ENCODE peak calls at places on chromosomes 12 and 14, in five cellular contexts. One of them, this sample, is unnamed.

GRCh38 chr12:131950182-131950913 is 606 bp downstream of the EP400 start:
- DNase-seq in COR-L47: no peak
- DNase-seq in activated CD4-positive, alpha-beta T cell treated with anti-CD3 and anti-CD28 coated beads, Interleukin-2, amount 50 U/mL, for 24 hours: no peak
- DNase-seq in PC-3: no peak
- DNase-seq in ELF-1: peak; percentile 35
- DNase-seq in this sample: peak; percentile 87

GRCh38 chr14:73759183-73759713 is 45.1 kb upstream of the PNMA1 start:
- DNase-seq in COR-L47: peak; percentile 72
- DNase-seq in activated CD4-positive, alpha-beta T cell treated with anti-CD3 and anti-CD28 coated beads, Interleukin-2, amount 50 U/mL, for 24 hours: peak; percentile 40
- DNase-seq in PC-3: peak; percentile 56
- DNase-seq in ELF-1: no peak
- DNase-seq in this sample: peak; percentile 80

GRCh38 chr14:101406921-101407320 is 154.4 kb upstream of the DIO3 start:
- DNase-seq in COR-L47: no peak
- DNase-seq in activated CD4-positive, alpha-beta T cell treated with anti-CD3 and anti-CD28 coated beads, Interleukin-2, amount 50 U/mL, for 24 hours: no peak
- DNase-seq in PC-3: no peak
- DNase-seq in ELF-1: no peak
- DNase-seq in this sample: no peak

GRCh38 chr12:122064780-122065588 is 13.6 kb upstream of the MLXIP start:
- DNase-seq in COR-L47: no peak
- DNase-seq in activated CD4-positive, alpha-beta T cell treated with anti-CD3 and anti-CD28 coated beads, Interleukin-2, amount 50 U/mL, for 24 hours: no peak
- DNase-seq in PC-3: peak; percentile 63
- DNase-seq in ELF-1: peak; percentile 83
- DNase-seq in this sample: peak; percentile 66

GRCh38 chr12:112370156-112370555 is 12.1 kb downstream of the HECTD4 start:
- DNase-seq in COR-L47: no peak
- DNase-seq in activated CD4-positive, alpha-beta T cell treated with anti-CD3 and anti-CD28 coated beads, Interleukin-2, amount 50 U/mL, for 24 hours: no peak
- DNase-seq in PC-3: no peak
- DNase-seq in ELF-1: no peak
- DNase-seq in this sample: no peak

GRCh38 chr14:103483600-103483999 is 39.0 kb downstream of the CKB start:
- DNase-seq in COR-L47: no peak
- DNase-seq in activated CD4-positive, alpha-beta T cell treated with anti-CD3 and anti-CD28 coated beads, Interleukin-2, amount 50 U/mL, for 24 hours: no peak
- DNase-seq in PC-3: peak; percentile 98
- DNase-seq in ELF-1: no peak
- DNase-seq in this sample: no peak

GRCh38 chr12:52391618-52392002 is 6.2 kb upstream of the KRT84 start:
- DNase-seq in COR-L47: peak; percentile 91
- DNase-seq in activated CD4-positive, alpha-beta T cell treated with anti-CD3 and anti-CD28 coated beads, Interleukin-2, amount 50 U/mL, for 24 hours: no peak
- DNase-seq in PC-3: no peak
- DNase-seq in ELF-1: no peak
- DNase-seq in this sample: no peak

GRCh38 chr12:1916396-1917171 is 1.9 kb downstream of the CACNA2D4 start:
- DNase-seq in COR-L47: peak; percentile 73
- DNase-seq in activated CD4-positive, alpha-beta T cell treated with anti-CD3 and anti-CD28 coated beads, Interleukin-2, amount 50 U/mL, for 24 hours: no peak
- DNase-seq in PC-3: no peak
- DNase-seq in ELF-1: no peak
- DNase-seq in this sample: peak; percentile 38

GRCh38 chr12:47068539-47068938 is 10.9 kb upstream of the PCED1B start:
- DNase-seq in COR-L47: no peak
- DNase-seq in activated CD4-positive, alpha-beta T cell treated with anti-CD3 and anti-CD28 coated beads, Interleukin-2, amount 50 U/mL, for 24 hours: no peak
- DNase-seq in PC-3: no peak
- DNase-seq in ELF-1: peak; percentile 84
- DNase-seq in this sample: peak; percentile 18

GRCh38 chr12:92544321-92544720 is 158.5 kb upstream of the PLEKHG7 start:
- DNase-seq in COR-L47: no peak
- DNase-seq in activated CD4-positive, alpha-beta T cell treated with anti-CD3 and anti-CD28 coated beads, Interleukin-2, amount 50 U/mL, for 24 hours: no peak
- DNase-seq in PC-3: no peak
- DNase-seq in ELF-1: peak; percentile 10
- DNase-seq in this sample: no peak

GRCh38 chr12:32171211-32171610 is 64.6 kb downstream of the BICD1 start:
- DNase-seq in COR-L47: no peak
- DNase-seq in activated CD4-positive, alpha-beta T cell treated with anti-CD3 and anti-CD28 coated beads, Interleukin-2, amount 50 U/mL, for 24 hours: no peak
- DNase-seq in PC-3: no peak
- DNase-seq in ELF-1: peak; percentile 61
- DNase-seq in this sample: peak; percentile 28

GRCh38 chr12:104340917-104341611 is 37.5 kb downstream of the EID3 start:
- DNase-seq in COR-L47: no peak
- DNase-seq in activated CD4-positive, alpha-beta T cell treated with anti-CD3 and anti-CD28 coated beads, Interleukin-2, amount 50 U/mL, for 24 hours: no peak
- DNase-seq in PC-3: no peak
- DNase-seq in ELF-1: no peak
- DNase-seq in this sample: no peak

GRCh38 chr12:50589650-50590435 is 85.1 kb downstream of the DIP2B start:
- DNase-seq in COR-L47: no peak
- DNase-seq in activated CD4-positive, alpha-beta T cell treated with anti-CD3 and anti-CD28 coated beads, Interleukin-2, amount 50 U/mL, for 24 hours: peak; percentile 13
- DNase-seq in PC-3: peak; percentile 87
- DNase-seq in ELF-1: peak; percentile 54
- DNase-seq in this sample: no peak

GRCh38 chr12:129819391-129819790 is 84.4 kb downstream of the TMEM132D start:
- DNase-seq in COR-L47: no peak
- DNase-seq in activated CD4-positive, alpha-beta T cell treated with anti-CD3 and anti-CD28 coated beads, Interleukin-2, amount 50 U/mL, for 24 hours: no peak
- DNase-seq in PC-3: no peak
- DNase-seq in ELF-1: no peak
- DNase-seq in this sample: no peak

GRCh38 chr14:92644166-92644565 is 104.3 kb downstream of the LGMN start:
- DNase-seq in COR-L47: no peak
- DNase-seq in activated CD4-positive, alpha-beta T cell treated with anti-CD3 and anti-CD28 coated beads, Interleukin-2, amount 50 U/mL, for 24 hours: no peak
- DNase-seq in PC-3: peak; percentile 94
- DNase-seq in ELF-1: peak; percentile 40
- DNase-seq in this sample: no peak

GRCh38 chr12:87150969-87151662 is 878.1 kb downstream of the C12orf50 start:
- DNase-seq in COR-L47: no peak
- DNase-seq in activated CD4-positive, alpha-beta T cell treated with anti-CD3 and anti-CD28 coated beads, Interleukin-2, amount 50 U/mL, for 24 hours: no peak
- DNase-seq in PC-3: peak; percentile 56
- DNase-seq in ELF-1: peak; percentile 86
- DNase-seq in this sample: no peak

GRCh38 chr12:77599782-77600491 is 230.8 kb upstream of the NAV3 start:
- DNase-seq in COR-L47: no peak
- DNase-seq in activated CD4-positive, alpha-beta T cell treated with anti-CD3 and anti-CD28 coated beads, Interleukin-2, amount 50 U/mL, for 24 hours: no peak
- DNase-seq in PC-3: no peak
- DNase-seq in ELF-1: no peak
- DNase-seq in this sample: no peak

GRCh38 chr12:63994704-63995103 is 150.2 kb downstream of the SRGAP1 start:
- DNase-seq in COR-L47: no peak
- DNase-seq in activated CD4-positive, alpha-beta T cell treated with anti-CD3 and anti-CD28 coated beads, Interleukin-2, amount 50 U/mL, for 24 hours: no peak
- DNase-seq in PC-3: no peak
- DNase-seq in ELF-1: no peak
- DNase-seq in this sample: no peak

GRCh38 chr14:101737414-101738367 is 23.8 kb upstream of the PPP2R5C start:
- DNase-seq in COR-L47: no peak
- DNase-seq in activated CD4-positive, alpha-beta T cell treated with anti-CD3 and anti-CD28 coated beads, Interleukin-2, amount 50 U/mL, for 24 hours: no peak
- DNase-seq in PC-3: no peak
- DNase-seq in ELF-1: no peak
- DNase-seq in this sample: peak; percentile 20

GRCh38 chr14:65703996-65704395 is 291.5 kb downstream of the FUT8 start:
- DNase-seq in COR-L47: no peak
- DNase-seq in activated CD4-positive, alpha-beta T cell treated with anti-CD3 and anti-CD28 coated beads, Interleukin-2, amount 50 U/mL, for 24 hours: no peak
- DNase-seq in PC-3: no peak
- DNase-seq in ELF-1: no peak
- DNase-seq in this sample: no peak

GRCh38 chr12:67524861-67525499 is 123.6 kb upstream of the DYRK2 start:
- DNase-seq in COR-L47: no peak
- DNase-seq in activated CD4-positive, alpha-beta T cell treated with anti-CD3 and anti-CD28 coated beads, Interleukin-2, amount 50 U/mL, for 24 hours: no peak
- DNase-seq in PC-3: no peak
- DNase-seq in ELF-1: peak; percentile 39
- DNase-seq in this sample: no peak

GRCh38 chr14:22898302-22898894 is 15.4 kb downstream of the REM2 start:
- DNase-seq in COR-L47: no peak
- DNase-seq in activated CD4-positive, alpha-beta T cell treated with anti-CD3 and anti-CD28 coated beads, Interleukin-2, amount 50 U/mL, for 24 hours: no peak
- DNase-seq in PC-3: peak; percentile 78
- DNase-seq in ELF-1: no peak
- DNase-seq in this sample: no peak

GRCh38 chr14:75229576-75229922 is 49.1 kb upstream of the FOS start:
- DNase-seq in COR-L47: no peak
- DNase-seq in activated CD4-positive, alpha-beta T cell treated with anti-CD3 and anti-CD28 coated beads, Interleukin-2, amount 50 U/mL, for 24 hours: no peak
- DNase-seq in PC-3: no peak
- DNase-seq in ELF-1: no peak
- DNase-seq in this sample: no peak

GRCh38 chr14:56008160-56008559 is 110.1 kb upstream of the PELI2 start:
- DNase-seq in COR-L47: no peak
- DNase-seq in activated CD4-positive, alpha-beta T cell treated with anti-CD3 and anti-CD28 coated beads, Interleukin-2, amount 50 U/mL, for 24 hours: no peak
- DNase-seq in PC-3: no peak
- DNase-seq in ELF-1: no peak
- DNase-seq in this sample: no peak